ENCODE peak calls at places on chromosome 16, in five cellular contexts. One of them, this sample, is unnamed.

GRCh38 chr16:1961651-1962067 is 2.3 kb downstream of the NDUFB10 start:
- DNase-seq in A549: no peak
- DNase-seq in K562: peak
- DNase-seq in GM12878: no peak
- DNase-seq in HepG2: peak
- DNase-seq in this sample: no peak

GRCh38 chr16:14486520-14487303 is 143.3 kb downstream of the PARN start:
- DNase-seq in A549: peak
- DNase-seq in K562: peak
- DNase-seq in GM12878: no peak
- DNase-seq in HepG2: peak
- DNase-seq in this sample: peak

GRCh38 chr16:1863681-1864460 is 8.1 kb downstream of the MEIOB start:
- DNase-seq in A549: no peak
- DNase-seq in K562: no peak
- DNase-seq in GM12878: no peak
- DNase-seq in HepG2: no peak
- DNase-seq in this sample: peak

GRCh38 chr16:53752566-53752965 is 48.6 kb downstream of the FTO start:
- DNase-seq in A549: no peak
- DNase-seq in K562: no peak
- DNase-seq in GM12878: no peak
- DNase-seq in HepG2: no peak
- DNase-seq in this sample: no peak

GRCh38 chr16:8108991-8109509 is 481.3 kb downstream of the TMEM114 start:
- DNase-seq in A549: no peak
- DNase-seq in K562: peak
- DNase-seq in GM12878: no peak
- DNase-seq in HepG2: no peak
- DNase-seq in this sample: no peak

GRCh38 chr16:84520778-84521770 is 16.6 kb upstream of the MEAK7 start:
- DNase-seq in A549: no peak
- DNase-seq in K562: no peak
- DNase-seq in GM12878: no peak
- DNase-seq in HepG2: no peak
- DNase-seq in this sample: no peak

GRCh38 chr16:22189473-22190168 is 16.5 kb upstream of the EEF2K start:
- DNase-seq in A549: no peak
- DNase-seq in K562: no peak
- DNase-seq in GM12878: no peak
- DNase-seq in HepG2: no peak
- DNase-seq in this sample: peak

GRCh38 chr16:11880047-11880446 is 28.7 kb upstream of the RSL1D1 start:
- DNase-seq in A549: no peak
- DNase-seq in K562: no peak
- DNase-seq in GM12878: no peak
- DNase-seq in HepG2: no peak
- DNase-seq in this sample: no peak

GRCh38 chr16:49592507-49593422 is 219.2 kb downstream of the C16orf78 start:
- DNase-seq in A549: peak
- DNase-seq in K562: peak
- DNase-seq in GM12878: no peak
- DNase-seq in HepG2: peak
- DNase-seq in this sample: peak

GRCh38 chr16:49920397-49920796 is 64.5 kb upstream of the ZNF423 start:
- DNase-seq in A549: no peak
- DNase-seq in K562: no peak
- DNase-seq in GM12878: no peak
- DNase-seq in HepG2: no peak
- DNase-seq in this sample: no peak

GRCh38 chr16:55037051-55037450 is 106.4 kb downstream of the IRX5 start:
- DNase-seq in A549: no peak
- DNase-seq in K562: no peak
- DNase-seq in GM12878: no peak
- DNase-seq in HepG2: no peak
- DNase-seq in this sample: no peak

GRCh38 chr16:57472665-57473060 is 10.2 kb downstream of the POLR2C start:
- DNase-seq in A549: no peak
- DNase-seq in K562: no peak
- DNase-seq in GM12878: no peak
- DNase-seq in HepG2: no peak
- DNase-seq in this sample: peak

GRCh38 chr16:83215417-83216001 is 588.7 kb downstream of the CDH13 start:
- DNase-seq in A549: peak
- DNase-seq in K562: peak
- DNase-seq in GM12878: no peak
- DNase-seq in HepG2: peak
- DNase-seq in this sample: peak
- TF ChIP-seq CTCF in A549: peak
- TF ChIP-seq CTCF in K562: peak
- TF ChIP-seq CTCF in GM12878: peak
- TF ChIP-seq CTCF in HepG2: peak
- TF ChIP-seq CTCF in this sample: peak

DNA sequence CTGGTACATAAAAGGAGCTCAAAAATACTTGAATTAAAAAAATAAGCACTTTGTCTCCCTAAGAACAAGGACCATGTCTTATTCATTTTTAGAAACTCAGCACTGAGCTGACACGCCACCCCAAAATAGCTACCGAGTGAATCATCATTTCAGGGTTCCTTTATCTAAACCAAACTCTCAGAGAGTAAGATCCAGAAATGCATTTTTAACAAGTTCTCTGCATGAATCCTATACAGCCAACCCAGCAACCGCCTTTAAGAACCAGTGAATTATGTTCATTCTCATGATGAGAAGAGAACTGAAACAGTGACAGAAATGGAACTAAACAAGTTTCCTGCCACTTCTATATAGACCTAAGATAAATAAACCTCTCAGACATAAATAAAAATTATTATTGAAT is 8.7 kb downstream of the C16orf87 start:
- DNase-seq in A549: no peak
- DNase-seq in K562: no peak
- DNase-seq in GM12878: peak
- DNase-seq in HepG2: no peak
- DNase-seq in this sample: no peak
- TF ChIP-seq JUNB in A549: no peak
- TF ChIP-seq JUNB in K562: no peak
- TF ChIP-seq JUNB in GM12878: peak
- TF ChIP-seq JUNB in HepG2: no peak
- TF ChIP-seq JUNB in this sample: no peak

GRCh38 chr16:86632206-86632605 is 53.9 kb downstream of the FOXL1 start:
- DNase-seq in A549: no peak
- DNase-seq in K562: no peak
- DNase-seq in GM12878: no peak
- DNase-seq in HepG2: no peak
- DNase-seq in this sample: no peak
- TF ChIP-seq CTCF in A549: no peak
- TF ChIP-seq CTCF in K562: no peak
- TF ChIP-seq CTCF in GM12878: no peak
- TF ChIP-seq CTCF in HepG2: no peak
- TF ChIP-seq CTCF in this sample: no peak

DNA sequence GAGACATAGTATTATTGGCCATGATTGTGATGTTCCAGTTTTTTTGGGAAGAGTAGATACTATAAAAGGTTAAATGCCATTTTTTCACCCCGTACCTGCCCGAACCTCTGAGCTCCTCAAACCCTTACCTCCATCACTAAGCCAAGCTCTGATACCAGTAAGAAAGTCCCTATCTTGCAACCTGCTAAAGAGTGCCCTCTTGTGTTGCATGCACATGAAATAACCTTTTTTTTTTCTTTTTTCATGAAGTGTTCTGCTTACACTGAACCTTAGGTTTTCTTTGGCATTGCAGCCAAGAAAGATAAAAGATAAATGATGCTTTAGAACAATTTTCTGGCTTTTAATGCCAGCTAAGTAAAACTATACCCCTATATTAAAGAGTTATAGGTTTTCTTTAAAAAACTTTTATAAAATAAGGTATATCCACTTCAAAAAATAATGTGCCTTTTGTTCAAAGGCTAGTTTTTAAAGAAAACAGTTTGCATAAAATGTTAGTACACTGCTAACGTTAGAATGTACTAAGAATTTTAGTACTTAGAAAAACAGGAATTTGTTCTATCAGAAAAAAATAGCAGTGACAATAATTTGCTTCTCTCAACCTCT is 295.3 kb upstream of the PMFBP1 start:
- DNase-seq in A549: peak
- DNase-seq in K562: peak
- DNase-seq in GM12878: no peak
- DNase-seq in HepG2: peak
- DNase-seq in this sample: peak
- TF ChIP-seq JUNB in A549: no peak
- TF ChIP-seq JUNB in K562: no peak
- TF ChIP-seq JUNB in GM12878: no peak
- TF ChIP-seq JUNB in HepG2: no peak
- TF ChIP-seq JUNB in this sample: no peak

DNA sequence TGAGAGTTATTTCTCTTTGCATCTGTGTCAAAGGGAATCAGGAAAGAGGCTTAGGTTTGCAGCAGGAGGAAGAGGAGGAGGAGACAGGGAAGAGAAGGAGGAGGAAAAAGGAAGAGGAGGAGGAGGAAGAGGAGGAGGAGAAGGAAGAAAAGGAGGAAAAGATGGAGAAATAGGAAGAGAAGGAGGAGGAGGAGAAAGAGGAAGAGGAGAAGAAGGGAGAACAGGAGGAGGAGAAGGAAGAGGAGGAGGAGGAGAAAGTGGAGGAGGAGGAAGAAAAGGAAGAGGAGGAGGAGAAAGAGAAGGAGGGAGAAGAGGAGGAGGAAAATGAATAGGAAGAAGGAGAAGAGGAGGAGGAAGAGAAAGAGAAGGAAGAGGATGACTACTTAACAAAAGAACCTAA is 459.1 kb downstream of the GRIN2A start:
- DNase-seq in A549: no peak
- DNase-seq in K562: no peak
- DNase-seq in GM12878: no peak
- DNase-seq in HepG2: no peak
- DNase-seq in this sample: no peak
- TF ChIP-seq CTCF in A549: no peak
- TF ChIP-seq CTCF in K562: no peak
- TF ChIP-seq CTCF in GM12878: no peak
- TF ChIP-seq CTCF in HepG2: no peak
- TF ChIP-seq CTCF in this sample: no peak

GRCh38 chr16:77898671-77899211 is 110.4 kb downstream of the VAT1L start:
- DNase-seq in A549: no peak
- DNase-seq in K562: no peak
- DNase-seq in GM12878: no peak
- DNase-seq in HepG2: no peak
- DNase-seq in this sample: no peak
- TF ChIP-seq JUNB in A549: no peak
- TF ChIP-seq JUNB in K562: no peak
- TF ChIP-seq JUNB in GM12878: no peak
- TF ChIP-seq JUNB in HepG2: no peak
- TF ChIP-seq JUNB in this sample: no peak

GRCh38 chr16:27195068-27195741 is 8.1 kb upstream of the KDM8 start:
- DNase-seq in A549: no peak
- DNase-seq in K562: no peak
- DNase-seq in GM12878: no peak
- DNase-seq in HepG2: no peak
- DNase-seq in this sample: no peak

GRCh38 chr16:27191352-27191924 is 11.9 kb upstream of the KDM8 start:
- DNase-seq in A549: no peak
- DNase-seq in K562: no peak
- DNase-seq in GM12878: no peak
- DNase-seq in HepG2: no peak
- DNase-seq in this sample: peak

GRCh38 chr16:27195941-27196595 is 7.3 kb upstream of the KDM8 start:
- DNase-seq in A549: no peak
- DNase-seq in K562: no peak
- DNase-seq in GM12878: no peak
- DNase-seq in HepG2: no peak
- DNase-seq in this sample: no peak

GRCh38 chr16:27190316-27190871 is 12.9 kb upstream of the KDM8 start:
- DNase-seq in A549: no peak
- DNase-seq in K562: no peak
- DNase-seq in GM12878: no peak
- DNase-seq in HepG2: no peak
- DNase-seq in this sample: no peak

GRCh38 chr16:27193300-27193990 is 9.9 kb upstream of the KDM8 start:
- DNase-seq in A549: no peak
- DNase-seq in K562: no peak
- DNase-seq in GM12878: no peak
- DNase-seq in HepG2: no peak
- DNase-seq in this sample: no peak
- TF ChIP-seq CTCF in A549: no peak
- TF ChIP-seq CTCF in K562: peak
- TF ChIP-seq CTCF in GM12878: no peak
- TF ChIP-seq CTCF in HepG2: peak
- TF ChIP-seq CTCF in this sample: no peak

DNA sequence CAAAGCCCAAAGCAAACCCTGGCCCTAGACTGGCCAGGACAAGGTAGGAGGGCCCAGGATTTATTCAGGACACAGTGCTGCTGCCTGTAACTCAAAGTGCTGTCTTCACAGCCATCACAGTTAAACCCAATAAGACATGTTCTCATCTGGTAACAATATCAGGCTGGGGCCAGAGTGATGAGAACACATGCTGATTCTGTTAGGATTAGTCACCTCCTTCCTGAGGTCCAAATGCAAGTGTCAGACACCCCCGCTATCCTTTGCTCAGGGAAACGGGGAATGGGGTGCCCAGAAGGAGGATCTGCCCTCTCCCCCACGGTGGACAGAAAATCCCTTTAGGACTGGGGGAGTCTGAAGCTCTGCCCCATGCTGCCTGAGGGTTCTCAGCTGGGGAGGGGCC is 9.6 kb downstream of the ZDHHC1 start:
- DNase-seq in A549: no peak
- DNase-seq in K562: no peak
- DNase-seq in GM12878: no peak
- DNase-seq in HepG2: no peak
- DNase-seq in this sample: no peak
- TF ChIP-seq JUNB in A549: no peak
- TF ChIP-seq JUNB in K562: no peak
- TF ChIP-seq JUNB in GM12878: no peak
- TF ChIP-seq JUNB in HepG2: no peak
- TF ChIP-seq JUNB in this sample: no peak

DNA sequence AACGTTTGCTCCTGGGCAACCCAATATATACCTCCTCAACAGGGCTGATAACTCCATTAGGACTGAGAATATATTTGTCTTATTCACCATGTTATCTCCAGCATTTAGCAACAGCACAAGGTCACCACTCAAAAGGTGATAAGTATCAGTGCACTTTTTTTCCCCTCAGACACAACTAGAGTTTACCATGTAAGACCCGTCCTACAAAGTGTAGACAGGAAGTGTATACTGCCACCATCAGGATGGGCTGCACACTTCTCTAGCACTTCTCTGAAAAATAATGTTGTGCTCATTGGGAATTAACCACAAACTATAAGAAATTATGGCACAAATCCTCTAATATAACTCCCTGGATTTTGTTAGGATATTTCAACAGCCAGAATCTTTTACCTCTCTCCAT is 5.7 kb upstream of the VAT1L start:
- DNase-seq in A549: no peak
- DNase-seq in K562: no peak
- DNase-seq in GM12878: no peak
- DNase-seq in HepG2: peak
- DNase-seq in this sample: peak
- TF ChIP-seq CTCF in A549: no peak
- TF ChIP-seq CTCF in K562: peak
- TF ChIP-seq CTCF in GM12878: peak
- TF ChIP-seq CTCF in HepG2: peak
- TF ChIP-seq CTCF in this sample: peak

This sample was measured in GM23338.